ENCODE peak calls at places on chromosomes 2 and 18, in seven cellular contexts. N, S, K, F, B, H and T are unnamed samples.

GRCh38 chr2:80288576-80288975 is 16.0 kb downstream of the LRRTM1 start:
- DNase-seq in N (no peak), S (peak; percentile 29), K (no peak), F (no peak), B (no peak), H (no peak), T (peak; percentile 5)

GRCh38 chr2:212536385-212537310 is 2.0 kb downstream of the ERBB4 start:
- DNase-seq in N (no peak), S (peak; percentile 34), K (no peak), F (no peak), B (no peak), H (no peak), T (no peak)

GRCh38 chr2:200023570-200023969 is 68.2 kb downstream of the MAIP1 start:
- DNase-seq in N (no peak), S (no peak), K (no peak), F (no peak), B (no peak), H (no peak), T (no peak)

GRCh38 chr2:33047939-33048338 is 101.2 kb downstream of the LTBP1 start:
- DNase-seq in N (no peak), S (no peak), K (no peak), F (no peak), B (no peak), H (no peak), T (peak; percentile 38)

GRCh38 chr2:106160786-106161261 is 33.3 kb downstream of the UXS1 start:
- DNase-seq in N (no peak), S (no peak), K (no peak), F (no peak), B (no peak), H (no peak), T (no peak)

GRCh38 chr2:30197570-30197969 is 33.8 kb upstream of the LBH start:
- DNase-seq in N (no peak), S (peak; percentile 35), K (peak; percentile 37), F (no peak), B (no peak), H (no peak), T (no peak)

GRCh38 chr2:68837861-68838341 is 33.3 kb downstream of the BMP10 start:
- DNase-seq in N (peak; percentile 21), S (no peak), K (no peak), F (no peak), B (no peak), H (no peak), T (peak; percentile 5)

GRCh38 chr2:104127049-104127770 is 726.7 kb upstream of the POU3F3 start:
- DNase-seq in N (no peak), S (no peak), K (no peak), F (no peak), B (no peak), H (no peak), T (no peak)

GRCh38 chr2:206642075-206643025 is at the start of gene FAM237A:
- DNase-seq in N (no peak), S (peak; percentile 68), K (peak; percentile 32), F (peak; percentile 4), B (peak; percentile 21), H (peak; percentile 33), T (peak; percentile 58)

GRCh38 chr2:161048317-161048716 is 111.9 kb upstream of the TANK start:
- DNase-seq in N (no peak), S (no peak), K (no peak), F (no peak), B (no peak), H (no peak), T (no peak)

GRCh38 chr2:176134978-176135575 is 5.6 kb downstream of the HOXD8 start:
- DNase-seq in N (no peak), S (no peak), K (no peak), F (no peak), B (peak; percentile 23), H (no peak), T (no peak)

GRCh38 chr2:58283931-58284330 is 42.8 kb upstream of the FANCL start:
- DNase-seq in N (no peak), S (no peak), K (no peak), F (no peak), B (no peak), H (no peak), T (no peak)

GRCh38 chr2:135052997-135053474 is 944 bp downstream of the RAB3GAP1 start:
- DNase-seq in N (no peak), S (no peak), K (no peak), F (no peak), B (no peak), H (no peak), T (no peak)

GRCh38 chr2:197081294-197081693 is 154.8 kb upstream of the PGAP1 start:
- DNase-seq in N (no peak), S (no peak), K (no peak), F (no peak), B (no peak), H (no peak), T (no peak)

GRCh38 chr2:197078535-197078934 is 152.0 kb upstream of the PGAP1 start:
- DNase-seq in N (no peak), S (no peak), K (no peak), F (no peak), B (no peak), H (no peak), T (no peak)

GRCh38 chr2:197080611-197081010 is 154.1 kb upstream of the PGAP1 start:
- DNase-seq in N (no peak), S (no peak), K (no peak), F (no peak), B (no peak), H (no peak), T (no peak)

GRCh38 chr2:197079832-197080555 is 153.5 kb upstream of the PGAP1 start:
- DNase-seq in N (no peak), S (peak; percentile 59), K (no peak), F (no peak), B (no peak), H (no peak), T (no peak)

DNA sequence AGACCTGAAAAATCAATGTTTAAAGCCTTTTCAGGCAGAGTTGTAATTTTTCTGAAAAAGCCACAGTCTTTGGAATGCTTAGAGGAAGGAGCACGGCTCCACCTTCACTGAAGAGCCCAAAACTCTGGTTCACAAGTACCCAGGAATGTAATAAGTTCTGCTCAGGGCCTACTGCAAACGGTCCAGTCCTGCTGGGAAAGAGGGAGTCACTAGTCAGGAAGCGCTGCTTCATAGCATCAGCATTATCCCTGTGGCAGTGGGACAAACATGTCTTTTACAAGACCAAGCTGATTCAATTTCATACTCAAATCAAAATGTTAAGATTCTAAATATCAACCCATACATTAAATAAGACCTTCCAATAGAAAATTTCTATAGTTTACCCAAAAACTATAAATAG is 152.9 kb upstream of the PGAP1 start:
- DNase-seq in N (no peak), S (no peak), K (no peak), F (no peak), B (no peak), H (no peak), T (no peak)
- TF ChIP-seq JUND in N (no peak), S (no peak), K (no peak), F (no peak), B (no peak), H (no peak), T (no peak)

GRCh38 chr2:190978389-190979053 is 35.5 kb downstream of the STAT1 start:
- DNase-seq in N (no peak), S (no peak), K (no peak), F (no peak), B (no peak), H (no peak), T (no peak)

GRCh38 chr2:190981733-190982132 is 32.2 kb downstream of the STAT1 start:
- DNase-seq in N (no peak), S (no peak), K (no peak), F (no peak), B (no peak), H (no peak), T (no peak)

GRCh38 chr2:190982263-190983034 is 31.5 kb downstream of the STAT1 start:
- DNase-seq in N (no peak), S (no peak), K (no peak), F (no peak), B (no peak), H (no peak), T (no peak)

GRCh38 chr2:190979906-190980629 is 33.9 kb downstream of the STAT1 start:
- DNase-seq in N (no peak), S (peak; percentile 77), K (no peak), F (no peak), B (no peak), H (no peak), T (no peak)

DNA sequence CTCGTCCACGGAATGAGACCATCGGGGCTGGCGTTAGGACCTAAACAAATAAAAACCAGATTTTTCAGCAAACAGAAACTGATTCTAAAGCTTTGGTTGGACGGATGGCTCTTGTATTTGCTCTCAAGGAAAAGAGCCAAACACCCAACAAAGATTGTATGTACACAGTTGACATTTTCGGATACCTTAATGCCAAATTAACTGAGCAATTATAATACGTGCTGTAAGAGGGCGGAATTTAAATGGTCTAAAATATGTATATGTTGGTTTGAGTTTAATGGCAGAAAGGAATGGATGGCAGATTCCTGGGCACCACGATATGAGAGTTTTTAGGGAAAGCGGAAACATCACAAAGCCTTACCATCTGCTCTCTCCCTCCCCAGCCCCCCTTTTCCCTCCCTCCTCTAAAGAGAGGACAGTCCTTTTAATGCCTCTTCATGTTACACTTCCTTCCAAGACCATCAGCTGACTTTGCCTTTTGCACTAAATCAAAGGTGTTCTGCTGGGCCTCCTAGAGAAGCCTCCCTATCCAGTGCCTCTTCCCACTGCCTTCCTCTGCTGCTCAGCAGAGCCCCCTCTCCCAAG is 33.2 kb downstream of the STAT1 start:
- DNase-seq in N (no peak), S (no peak), K (no peak), F (no peak), B (no peak), H (no peak), T (no peak)
- TF ChIP-seq JUND in N (no peak), S (no peak), K (no peak), F (no peak), B (no peak), H (no peak), T (no peak)

DNA sequence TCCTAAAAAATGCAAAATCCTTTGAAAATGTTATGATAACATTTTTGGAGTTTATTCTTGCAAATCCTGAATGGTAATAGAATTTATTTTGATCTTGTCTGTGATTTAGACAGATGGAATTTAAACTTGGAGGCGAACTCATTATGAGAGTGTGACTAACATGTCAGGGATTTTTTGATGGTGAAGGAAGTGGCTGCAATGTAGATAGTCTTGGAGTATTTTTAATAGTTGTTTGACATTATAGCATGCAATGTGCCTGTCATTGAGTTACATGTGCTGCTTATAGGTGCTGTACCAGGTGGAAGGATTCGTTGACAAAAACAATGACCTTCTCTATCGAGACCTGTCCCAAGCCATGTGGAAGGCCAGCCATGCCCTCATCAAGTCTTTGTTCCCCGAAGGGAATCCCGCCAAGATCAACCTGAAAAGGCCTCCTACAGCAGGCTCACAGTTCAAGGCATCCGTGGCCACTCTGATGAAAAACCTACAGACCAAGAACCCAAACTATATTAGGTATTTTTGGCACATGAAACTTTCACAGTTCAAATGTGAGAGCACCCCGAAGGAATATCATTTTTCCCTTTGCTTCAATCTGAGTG is 141.8 kb downstream of the MYO1B start:
- DNase-seq in N (no peak), S (no peak), K (no peak), F (no peak), B (no peak), H (no peak), T (no peak)
- TF ChIP-seq JUND in N (no peak), S (peak; percentile 20), K (no peak), F (peak; percentile 45), B (no peak), H (no peak), T (no peak)

DNA sequence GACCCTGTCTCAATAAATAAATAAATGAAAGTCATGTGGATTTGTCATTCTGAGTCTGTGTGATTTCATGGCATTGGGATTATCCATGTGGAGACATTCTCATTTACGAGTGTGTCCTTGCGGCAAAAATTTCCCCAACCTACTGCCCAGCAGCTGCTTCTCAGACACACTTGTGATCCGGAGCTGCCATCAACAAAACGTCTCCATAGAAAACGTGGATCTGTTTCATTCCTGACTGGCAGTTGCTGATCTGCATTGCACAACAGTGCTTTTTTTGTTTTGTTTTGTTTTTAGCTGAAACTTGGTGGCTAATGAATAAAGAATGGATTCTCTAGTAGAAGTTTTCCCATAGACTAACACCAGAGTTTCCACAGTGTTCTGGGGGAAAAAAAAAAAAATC is 74.7 kb downstream of the TGIF1 start:
- DNase-seq in N (no peak), S (no peak), K (no peak), F (no peak), B (no peak), H (no peak), T (no peak)
- TF ChIP-seq JUND in N (no peak), S (no peak), K (no peak), F (no peak), B (no peak), H (no peak), T (no peak)